ENCODE peak calls at places on chromosomes 5 and 9, in nine cellular contexts. Y, U, Z, B, A, G, R, V and M are unnamed samples.
A peak's percentile ranks its signal among the peaks of the same experiment; 100 is the strongest.

GRCh38 chr5:41815663-41816062 is 54.6 kb downstream of the OXCT1 start:
- DNase-seq in Y (no peak), U (no peak), Z (no peak), B (no peak), A (no peak), G (no peak), R (no peak), V (no peak), M (no peak)

GRCh38 chr5:57566914-57567313 is 84.3 kb upstream of the ACTBL2 start:
- DNase-seq in Y (no peak), U (peak; percentile 68), Z (no peak), B (peak; percentile 57), A (no peak), G (no peak), R (no peak), V (no peak), M (no peak)

GRCh38 chr5:52491071-52491828 is 296.5 kb upstream of the ITGA1 start:
- DNase-seq in Y (no peak), U (no peak), Z (no peak), B (no peak), A (no peak), G (no peak), R (no peak), V (no peak), M (no peak)

GRCh38 chr5:170693701-170694100 is 89.8 kb upstream of the GABRP start:
- DNase-seq in Y (no peak), U (no peak), Z (no peak), B (no peak), A (no peak), G (no peak), R (no peak), V (no peak), M (no peak)

GRCh38 chr9:4491621-4491975 is 1.3 kb downstream of the SLC1A1 start:
- DNase-seq in Y (no peak), U (no peak), Z (no peak), B (no peak), A (no peak), G (no peak), R (no peak), V (no peak), M (no peak)

GRCh38 chr9:126055386-126055785 is 271.2 kb upstream of the MVB12B start:
- DNase-seq in Y (no peak), U (peak; percentile 81), Z (no peak), B (no peak), A (no peak), G (no peak), R (no peak), V (no peak), M (no peak)

GRCh38 chr9:134793281-134793680 is 87.3 kb upstream of the FCN2 start:
- DNase-seq in Y (no peak), U (no peak), Z (no peak), B (peak; percentile 87), A (no peak), G (no peak), R (no peak), V (no peak), M (no peak)

GRCh38 chr9:135815433-135816178 is 91.7 kb downstream of the CAMSAP1 start:
- DNase-seq in Y (no peak), U (no peak), Z (no peak), B (no peak), A (no peak), G (no peak), R (no peak), V (no peak), M (no peak)

GRCh38 chr9:126057869-126058467 is 268.7 kb upstream of the MVB12B start:
- DNase-seq in Y (no peak), U (no peak), Z (no peak), B (no peak), A (peak; percentile 66), G (no peak), R (no peak), V (no peak), M (no peak)

GRCh38 chr5:67577424-67577823 is 380.8 kb upstream of the CD180 start:
- DNase-seq in Y (no peak), U (peak; percentile 76), Z (no peak), B (peak; percentile 57), A (no peak), G (no peak), R (no peak), V (no peak), M (no peak)

GRCh38 chr5:59768204-59769040 is 125.1 kb downstream of the PDE4D start:
- DNase-seq in Y (peak; percentile 56), U (peak; percentile 87), Z (peak; percentile 50), B (peak; percentile 56), A (peak; percentile 41), G (peak; percentile 66), R (no peak), V (peak; percentile 52), M (peak; percentile 16)

GRCh38 chr9:121483049-121483448 is 16.6 kb downstream of the GGTA1 start:
- DNase-seq in Y (no peak), U (no peak), Z (no peak), B (no peak), A (no peak), G (no peak), R (no peak), V (no peak), M (no peak)

GRCh38 chr5:24783596-24783995 is 138.8 kb upstream of the CDH10 start:
- DNase-seq in Y (no peak), U (no peak), Z (no peak), B (no peak), A (no peak), G (no peak), R (no peak), V (no peak), M (no peak)

GRCh38 chr5:139012170-139012569 is 137.0 kb upstream of the LRRTM2 start:
- DNase-seq in Y (no peak), U (no peak), Z (no peak), B (no peak), A (no peak), G (no peak), R (no peak), V (no peak), M (no peak)

GRCh38 chr5:34626036-34626435 is 30.1 kb upstream of the RAI14 start:
- DNase-seq in Y (no peak), U (peak; percentile 86), Z (no peak), B (peak; percentile 71), A (no peak), G (no peak), R (no peak), V (no peak), M (no peak)

GRCh38 chr5:130939059-130939458 is 226.0 kb downstream of the HINT1 start:
- DNase-seq in Y (no peak), U (no peak), Z (no peak), B (peak; percentile 36), A (no peak), G (no peak), R (no peak), V (no peak), M (no peak)

GRCh38 chr9:81069038-81069795 is 620.1 kb downstream of the TLE1 start:
- DNase-seq in Y (no peak), U (no peak), Z (no peak), B (no peak), A (no peak), G (no peak), R (no peak), V (no peak), M (no peak)

GRCh38 chr5:82307431-82307830 is 29.3 kb upstream of the RPS23 start:
- DNase-seq in Y (no peak), U (peak; percentile 44), Z (no peak), B (peak; percentile 54), A (no peak), G (no peak), R (no peak), V (no peak), M (no peak)

GRCh38 chr5:83145882-83146331 is 68.6 kb downstream of the XRCC4 start:
- DNase-seq in Y (no peak), U (no peak), Z (no peak), B (peak; percentile 55), A (no peak), G (no peak), R (no peak), V (no peak), M (no peak)

GRCh38 chr5:88686743-88687142 is 196.2 kb downstream of the MEF2C start:
- DNase-seq in Y (no peak), U (no peak), Z (no peak), B (no peak), A (no peak), G (no peak), R (no peak), V (no peak), M (no peak)

GRCh38 chr5:88682797-88683496 is 200.0 kb downstream of the MEF2C start:
- DNase-seq in Y (no peak), U (no peak), Z (no peak), B (no peak), A (no peak), G (no peak), R (no peak), V (no peak), M (no peak)

GRCh38 chr5:88686077-88686541 is 196.9 kb downstream of the MEF2C start:
- DNase-seq in Y (no peak), U (no peak), Z (no peak), B (no peak), A (no peak), G (no peak), R (no peak), V (no peak), M (no peak)

GRCh38 chr5:88683506-88684135 is 199.4 kb downstream of the MEF2C start:
- DNase-seq in Y (no peak), U (peak; percentile 85), Z (no peak), B (no peak), A (peak; percentile 75), G (no peak), R (no peak), V (no peak), M (no peak)

GRCh38 chr5:88684136-88684500 is 198.9 kb downstream of the MEF2C start:
- DNase-seq in Y (no peak), U (no peak), Z (no peak), B (no peak), A (no peak), G (no peak), R (no peak), V (no peak), M (no peak)
- H3K4me3 ChIP-seq in Y (no peak overlapping the region), U (peak overlapping the region; percentile 60), Z (no peak overlapping the region), B (no peak overlapping the region), A (no peak overlapping the region), G (no peak overlapping the region), R (no peak overlapping the region), V (no peak overlapping the region), M (no peak overlapping the region)

GRCh38 chr5:22431406-22431805 is 421.7 kb downstream of the CDH12 start:
- DNase-seq in Y (no peak), U (no peak), Z (no peak), B (no peak), A (no peak), G (no peak), R (no peak), V (no peak), M (no peak)
- H3K9me3 ChIP-seq in Y (no peaks in the 10 kb centered on the region), U (no peaks in the 10 kb centered on the region), Z (no peaks in the 10 kb centered on the region), B (no peaks in the 10 kb centered on the region), A (no peaks in the 10 kb centered on the region), G (no peaks in the 10 kb centered on the region), R (no peaks in the 10 kb centered on the region), V (no peaks in the 10 kb centered on the region), M (no peaks in the 10 kb centered on the region)

GRCh38 chr5:176541338-176542134 is 4.3 kb upstream of the RNF44 start:
- DNase-seq in Y (no peak), U (no peak), Z (peak; percentile 92), B (peak; percentile 61), A (no peak), G (peak; percentile 46), R (no peak), V (peak; percentile 58), M (peak; percentile 70)
- H3K4me3 ChIP-seq in Y (peak overlapping the region; percentile 69), U (no peak overlapping the region), Z (peak overlapping the region; percentile 74), B (no peak overlapping the region), A (no peak overlapping the region), G (no peak overlapping the region), R (no peak overlapping the region), V (no peak overlapping the region), M (peak overlapping the region; percentile 86)

GRCh38 chr9:138123086-138123485 is 245.5 kb downstream of the CACNA1B start:
- DNase-seq in Y (no peak), U (no peak), Z (no peak), B (no peak), A (no peak), G (no peak), R (no peak), V (no peak), M (no peak)
- H3K9me3 ChIP-seq in Y (no peaks in the 10 kb centered on the region), U (peaks cover 9% of the 10 kb centered on the region), Z (no peaks in the 10 kb centered on the region), B (no peaks in the 10 kb centered on the region), A (no peaks in the 10 kb centered on the region), G (no peaks in the 10 kb centered on the region), R (no peaks in the 10 kb centered on the region), V (no peaks in the 10 kb centered on the region), M (no peaks in the 10 kb centered on the region)